ENCODE peak calls at places on chromosomes 3 and 15, in ten cellular contexts. Y, M, I, L, V, F, T, R, C and J are unnamed samples.

GRCh38 chr3:43153189-43154083 is 47.6 kb upstream of the POMGNT2 start:
- DNase-seq in M (no peak), R (no peak), I (no peak), C (no peak), Y (no peak), T (peak; percentile 16), F (no peak), V (no peak), L (peak; percentile 91), J (no peak)

GRCh38 chr3:177835917-177836316 is 638.6 kb upstream of the TBL1XR1 start:
- DNase-seq in R (no peak), I (no peak), T (no peak), C (no peak), L (peak; percentile 97), F (peak; percentile 93), M (no peak), V (no peak), Y (no peak), J (peak; percentile 70)

GRCh38 chr3:72448858-72449257 is 399.4 kb downstream of the SHQ1 start:
- DNase-seq in C (no peak), F (no peak), R (no peak), L (no peak), I (no peak), Y (no peak), T (no peak), V (peak; percentile 55), M (no peak), J (peak; percentile 44)

GRCh38 chr15:69474291-69474690 is 21.7 kb downstream of the RPLP1 start:
- DNase-seq in V (no peak), R (no peak), M (no peak), Y (no peak), L (peak; percentile 38), I (no peak), T (no peak), F (no peak), C (peak; percentile 1), J (no peak)

GRCh38 chr3:106345353-106346027 is 476.7 kb upstream of the CBLB start:
- DNase-seq in R (no peak), I (no peak), C (no peak), L (peak; percentile 100), Y (no peak), F (peak; percentile 100), V (peak; percentile 53), T (no peak), M (no peak), J (peak; percentile 100)

GRCh38 chr15:69757186-69757585 is 304.6 kb downstream of the RPLP1 start:
- DNase-seq in T (no peak), M (peak; percentile 45), L (no peak), V (no peak), C (peak; percentile 61), Y (peak; percentile 46), I (no peak), F (peak; percentile 85), R (no peak), J (no peak)

GRCh38 chr3:43997788-43998373 is 243.8 kb upstream of the TOPAZ1 start:
- DNase-seq in M (no peak), R (peak; percentile 21), Y (no peak), F (no peak), L (peak; percentile 9), I (no peak), C (no peak), V (no peak), T (peak; percentile 59), J (no peak)

GRCh38 chr15:66908503-66909095 is 156.8 kb upstream of the SMAD3 start:
- DNase-seq in M (no peak), C (no peak), V (no peak), Y (no peak), T (no peak), L (peak; percentile 36), I (no peak), F (no peak), R (no peak), J (no peak)

GRCh38 chr3:144770291-144770690 is 798.7 kb downstream of the DIPK2A start:
- DNase-seq in L (no peak), Y (no peak), C (no peak), V (no peak), T (no peak), F (no peak), M (no peak), R (no peak), I (no peak), J (no peak)

GRCh38 chr3:184602406-184603155 is 41.0 kb downstream of the EPHB3 start:
- DNase-seq in M (no peak), F (no peak), R (no peak), V (peak; percentile 77), T (peak; percentile 45), I (no peak), L (no peak), C (no peak), Y (no peak), J (no peak)

GRCh38 chr3:72247645-72248388 is 462.9 kb upstream of the PROK2 start:
- DNase-seq in Y (no peak), L (no peak), R (no peak), M (no peak), C (no peak), T (no peak), F (no peak), V (no peak), I (no peak), J (no peak)

GRCh38 chr3:16452265-16452664 is 61.2 kb downstream of the RFTN1 start:
- DNase-seq in V (no peak), F (peak; percentile 17), Y (no peak), I (no peak), T (no peak), L (peak; percentile 60), R (no peak), C (no peak), M (no peak), J (peak; percentile 60)